ENCODE peak calls at places on chromosomes 13 and 19, in nine cellular contexts. K is stomach, W is transverse colon, Z is tibial nerve, Q is upper lobe of left lung, D is suprapubic skin, T is sigmoid colon, J is SK-N-SH, U is A549. G is an unnamed sample.

GRCh38 chr13:72166102-72166660 is 299.2 kb upstream of the DACH1 start:
- DNase-seq in Q (no peak), D (no peak), Z (no peak), J (no peak), K (no peak), W (no peak), T (no peak), U (no peak), G (no peak)

GRCh38 chr13:61192826-61193225 is 222.8 kb downstream of the PCDH20 start:
- DNase-seq in Q (no peak), U (no peak), J (no peak), T (no peak), D (no peak), W (peak; percentile 39), K (no peak), Z (no peak), G (no peak)

GRCh38 chr19:40335855-40336700 is 12.1 kb downstream of the C19orf47 start:
- DNase-seq in K (no peak), J (no peak), U (no peak), D (no peak), W (no peak), Z (no peak), T (no peak), Q (no peak), G (no peak)

GRCh38 chr13:51636349-51636890 is 52.2 kb downstream of the WDFY2 start:
- DNase-seq in K (peak; percentile 63), D (no peak), Z (no peak), U (no peak), Q (no peak), T (no peak), J (no peak), W (no peak), G (no peak)

GRCh38 chr19:29655648-29656335 is 9.5 kb upstream of the PLEKHF1 start:
- DNase-seq in U (no peak), K (no peak), Z (no peak), J (no peak), D (peak; percentile 39), Q (peak; percentile 8), W (no peak), T (peak; percentile 29), G (no peak)

GRCh38 chr19:4097501-4097900 is 26.4 kb downstream of the MAP2K2 start:
- DNase-seq in Q (no peak), J (no peak), W (no peak), D (no peak), U (no peak), Z (peak; percentile 42), T (no peak), K (no peak), G (peak; percentile 65)

GRCh38 chr13:32031025-32031814 is at the start of gene FRY:
- DNase-seq in U (peak; percentile 32), K (peak; percentile 60), W (peak; percentile 56), D (peak; percentile 73), T (peak; percentile 87), Q (peak; percentile 82), Z (peak; percentile 27), J (peak; percentile 81), G (peak; percentile 47)

GRCh38 chr13:113110048-113110851 is 4.7 kb downstream of the F7 start:
- DNase-seq in K (no peak), Q (no peak), T (peak; percentile 46), W (no peak), Z (no peak), D (peak; percentile 61), U (no peak), J (peak; percentile 75), G (peak; percentile 46)

GRCh38 chr19:2949939-2950285 is 5.1 kb upstream of the ZNF77 start:
- DNase-seq in W (no peak), D (no peak), K (peak; percentile 56), T (no peak), Z (peak; percentile 38), Q (peak; percentile 61), U (peak; percentile 47), J (peak; percentile 72), G (no peak)

GRCh38 chr13:110965038-110965754 is 50.3 kb upstream of the ANKRD10 start:
- DNase-seq in W (no peak), K (no peak), T (no peak), Q (no peak), D (no peak), Z (no peak), U (peak; percentile 28), J (no peak), G (no peak)

GRCh38 chr19:31294189-31294588 is 55.0 kb downstream of the TSHZ3 start:
- DNase-seq in T (peak; percentile 40), K (no peak), U (no peak), Z (no peak), D (no peak), Q (no peak), J (no peak), W (no peak), G (no peak)

GRCh38 chr13:24680258-24680920 is at the start of gene ATP12A:
- DNase-seq in J (peak; percentile 59), D (peak; percentile 49), W (peak; percentile 42), T (no peak), U (no peak), Q (peak; percentile 41), K (peak; percentile 35), Z (no peak), G (no peak)

GRCh38 chr13:54317722-54318121 is 1289.1 kb downstream of the OLFM4 start:
- DNase-seq in U (no peak), T (no peak), D (no peak), K (no peak), Q (no peak), J (no peak), Z (no peak), W (no peak), G (no peak)

GRCh38 chr19:46574533-46574932 is 26.6 kb upstream of the CALM3 start:
- DNase-seq in K (no peak), T (no peak), W (no peak), D (no peak), J (peak; percentile 21), Q (no peak), Z (no peak), U (no peak), G (no peak)

GRCh38 chr19:43562698-43563241 is 12.6 kb downstream of the XRCC1 start:
- DNase-seq in W (peak; percentile 73), T (peak; percentile 91), Q (peak; percentile 80), D (peak; percentile 82), Z (peak; percentile 64), J (no peak), K (peak; percentile 65), U (no peak), G (peak; percentile 54)

DNA sequence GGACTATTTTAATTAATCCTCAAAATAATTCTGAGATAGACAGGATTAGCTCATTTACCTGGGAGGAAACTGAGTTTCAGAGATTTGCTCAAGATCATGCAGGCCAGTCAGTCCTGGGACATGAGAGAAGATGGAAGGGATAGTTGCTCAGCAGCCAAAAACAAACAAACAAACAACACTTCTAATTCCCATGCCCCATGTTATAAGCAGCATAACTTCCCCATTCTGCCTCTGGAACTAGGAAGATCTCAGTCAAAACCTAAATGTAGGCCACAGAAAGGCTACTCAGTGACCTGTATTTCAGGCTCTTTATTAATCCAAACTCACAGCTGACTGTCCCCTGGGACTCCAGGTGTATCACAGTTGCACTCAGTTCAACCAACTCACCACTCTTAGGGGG is 489.2 kb upstream of the NBEA start:
- DNase-seq in W (no peak), D (no peak), K (no peak), Q (no peak), U (no peak), T (no peak), Z (no peak), J (no peak), G (no peak)
- H3K4me1 ChIP-seq in W (no peaks in the 10 kb centered on the region), D (no peaks in the 10 kb centered on the region), K (no peaks in the 10 kb centered on the region), Q (no peaks in the 10 kb centered on the region), U (no peaks in the 10 kb centered on the region), T (no peaks in the 10 kb centered on the region), Z (no peaks in the 10 kb centered on the region), J (no peaks in the 10 kb centered on the region), G (no peaks in the 10 kb centered on the region)

DNA sequence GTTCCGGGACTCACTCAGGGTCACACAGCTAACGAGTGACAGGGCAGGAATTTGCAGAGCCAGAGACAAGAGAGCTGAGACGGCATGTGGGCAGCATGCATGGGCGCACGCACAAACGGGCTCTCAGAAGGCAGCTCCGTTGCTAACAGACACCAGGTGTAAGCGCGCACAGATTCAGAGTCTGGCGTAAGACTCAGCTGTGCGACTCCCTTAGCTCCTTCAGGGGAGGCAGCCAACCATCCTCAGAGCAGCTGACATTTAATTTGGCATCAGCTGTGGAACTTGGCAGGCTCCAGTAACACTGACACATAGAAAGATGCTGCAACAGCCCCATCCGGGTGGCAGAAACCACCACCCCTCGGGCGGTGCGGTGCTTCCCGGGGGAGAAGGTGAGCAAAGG is 7.5 kb upstream of the TM6SF2 start:
- DNase-seq in D (no peak), U (no peak), J (no peak), K (no peak), Z (no peak), W (no peak), T (no peak), Q (no peak), G (no peak)
- TF ChIP-seq EP300 in D (no peak), U (no peak), J (no peak), K (no peak), Z (no peak), W (no peak), T (no peak), Q (no peak), G (no peak)

GRCh38 chr13:28530729-28531194 is 35.8 kb upstream of the FLT1 start:
- DNase-seq in T (no peak), W (no peak), K (no peak), Z (no peak), U (no peak), D (no peak), J (no peak), Q (no peak), G (no peak)
- H3K4me3 ChIP-seq in T (no peak overlapping the region), W (peak overlapping the region; percentile 47), K (peak overlapping the region; percentile 41), Z (peak overlapping the region; percentile 59), U (no peak overlapping the region), D (peak overlapping the region; percentile 54), J (peak overlapping the region; percentile 40), Q (peak overlapping the region; percentile 59), G (no peak overlapping the region)

DNA sequence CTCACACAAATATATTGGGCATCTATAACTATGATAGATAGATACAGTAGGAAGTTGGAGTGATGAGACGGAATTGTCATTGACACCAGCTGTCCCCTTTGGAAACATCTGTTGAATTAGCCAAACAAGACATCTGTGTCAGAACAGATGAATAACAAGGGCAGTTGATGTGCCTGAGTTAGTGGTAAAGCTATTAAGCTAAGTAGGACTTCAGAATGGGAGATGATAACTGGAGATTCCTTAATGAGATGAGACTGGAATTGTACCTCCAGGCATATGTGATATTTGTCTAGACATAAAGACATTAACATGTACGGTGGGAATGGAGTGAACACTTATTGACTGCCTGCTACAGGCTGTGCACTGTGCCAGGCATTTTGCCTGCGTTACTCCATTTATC is 78.7 kb downstream of the MBNL2 start:
- DNase-seq in K (no peak), J (peak; percentile 62), T (no peak), Q (no peak), Z (no peak), U (no peak), W (no peak), D (no peak), G (no peak)
- H3K4me1 ChIP-seq in K (peaks cover 10% of the 10 kb centered on the region), J (peaks cover 20% of the 10 kb centered on the region), T (peaks cover 94% of the 10 kb centered on the region), Q (peaks cover 28% of the 10 kb centered on the region), Z (peaks cover 21% of the 10 kb centered on the region), U (peaks cover 63% of the 10 kb centered on the region), W (peaks cover 32% of the 10 kb centered on the region), D (peaks cover 41% of the 10 kb centered on the region), G (peaks cover 17% of the 10 kb centered on the region)

GRCh38 chr13:26656919-26657318 is 99.4 kb downstream of the WASF3 start:
- DNase-seq in U (no peak), Q (no peak), T (no peak), D (no peak), W (no peak), K (no peak), J (no peak), Z (no peak), G (no peak)
- TF ChIP-seq EP300 in U (no peak), Q (no peak), T (no peak), D (no peak), W (no peak), K (no peak), J (no peak), Z (no peak), G (no peak)

GRCh38 chr19:11194657-11195056 is 2.7 kb downstream of the KANK2 start:
- DNase-seq in K (no peak), U (no peak), W (no peak), Z (no peak), Q (no peak), J (no peak), T (peak; percentile 82), D (no peak), G (peak; percentile 61)
- H3K4me3 ChIP-seq in K (peak overlapping the region; percentile 77), U (no peak overlapping the region), W (peak overlapping the region; percentile 82), Z (peak overlapping the region; percentile 77), Q (peak overlapping the region; percentile 84), J (peak overlapping the region; percentile 24), T (peak overlapping the region; percentile 52), D (peak overlapping the region; percentile 79), G (peak overlapping the region; percentile 91)